ENCODE peak calls at places on chromosomes 12 and 14, in six cellular contexts. W, F, B, M, X and H are unnamed samples.
A peak's percentile ranks its signal among the peaks of the same experiment; 100 is the strongest.

GRCh38 chr12:58757422-58757821 is 162.9 kb downstream of the LRIG3 start:
- DNase-seq in W (no peak), F (no peak), B (no peak), M (no peak), X (no peak), H (no peak)

GRCh38 chr12:52258335-52258901 is 16.0 kb upstream of the KRT86 start:
- DNase-seq in W (no peak), F (peak; percentile 84), B (peak; percentile 50), M (peak; percentile 61), X (no peak), H (no peak)

GRCh38 chr14:36973806-36974442 is 198.5 kb downstream of the SLC25A21 start:
- DNase-seq in W (no peak), F (no peak), B (no peak), M (no peak), X (no peak), H (no peak)

GRCh38 chr12:26117321-26117720 is 7.5 kb downstream of the BHLHE41 start:
- DNase-seq in W (no peak), F (no peak), B (no peak), M (no peak), X (no peak), H (no peak)

GRCh38 chr12:43861015-43861846 is 25.4 kb downstream of the TMEM117 start:
- DNase-seq in W (no peak), F (no peak), B (no peak), M (no peak), X (no peak), H (no peak)

GRCh38 chr12:52280796-52281560 is 6.5 kb downstream of the KRT86 start:
- DNase-seq in W (peak; percentile 46), F (peak; percentile 92), B (peak; percentile 54), M (peak; percentile 92), X (no peak), H (no peak)

GRCh38 chr12:27530157-27530922 is 6.3 kb downstream of the PPFIBP1 start:
- DNase-seq in W (no peak), F (no peak), B (no peak), M (no peak), X (no peak), H (no peak)

GRCh38 chr12:130423136-130423535 is 85.4 kb downstream of the PIWIL1 start:
- DNase-seq in W (no peak), F (no peak), B (no peak), M (no peak), X (no peak), H (no peak)

DNA sequence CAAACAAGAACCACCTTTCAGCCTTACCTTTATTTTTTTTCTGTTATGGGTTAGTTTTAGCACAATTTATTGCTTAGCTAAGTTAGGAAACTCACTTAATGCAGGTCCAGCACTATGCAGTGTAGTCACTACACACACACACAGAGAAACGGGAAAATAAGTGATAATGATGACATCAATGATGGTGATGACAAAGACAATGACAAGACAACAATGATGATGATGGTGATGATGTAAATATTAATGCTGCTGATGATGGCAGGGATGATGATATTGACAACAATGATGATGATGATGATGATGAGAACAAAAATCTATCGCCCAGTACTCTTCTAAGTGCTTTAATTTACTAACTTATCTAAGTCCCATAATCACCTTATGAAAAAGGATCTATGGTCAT is 41.1 kb downstream of the WSCD2 start:
- DNase-seq in W (no peak), F (no peak), B (no peak), M (no peak), X (no peak), H (no peak)
- H3K4me1 ChIP-seq in W (no peaks in the 10 kb centered on the region), F (no peaks in the 10 kb centered on the region), B (no peaks in the 10 kb centered on the region), M (peaks cover 17% of the 10 kb centered on the region), X (no peaks in the 10 kb centered on the region), H (no peaks in the 10 kb centered on the region)

GRCh38 chr14:55104051-55104954 is 24.7 kb upstream of the LGALS3 start:
- DNase-seq in W (no peak), F (no peak), B (no peak), M (no peak), X (no peak), H (no peak)
- H3K4me3 ChIP-seq in W (no peak overlapping the region), F (no peak overlapping the region), B (no peak overlapping the region), M (no peak overlapping the region), X (no peak overlapping the region), H (no peak overlapping the region)

DNA sequence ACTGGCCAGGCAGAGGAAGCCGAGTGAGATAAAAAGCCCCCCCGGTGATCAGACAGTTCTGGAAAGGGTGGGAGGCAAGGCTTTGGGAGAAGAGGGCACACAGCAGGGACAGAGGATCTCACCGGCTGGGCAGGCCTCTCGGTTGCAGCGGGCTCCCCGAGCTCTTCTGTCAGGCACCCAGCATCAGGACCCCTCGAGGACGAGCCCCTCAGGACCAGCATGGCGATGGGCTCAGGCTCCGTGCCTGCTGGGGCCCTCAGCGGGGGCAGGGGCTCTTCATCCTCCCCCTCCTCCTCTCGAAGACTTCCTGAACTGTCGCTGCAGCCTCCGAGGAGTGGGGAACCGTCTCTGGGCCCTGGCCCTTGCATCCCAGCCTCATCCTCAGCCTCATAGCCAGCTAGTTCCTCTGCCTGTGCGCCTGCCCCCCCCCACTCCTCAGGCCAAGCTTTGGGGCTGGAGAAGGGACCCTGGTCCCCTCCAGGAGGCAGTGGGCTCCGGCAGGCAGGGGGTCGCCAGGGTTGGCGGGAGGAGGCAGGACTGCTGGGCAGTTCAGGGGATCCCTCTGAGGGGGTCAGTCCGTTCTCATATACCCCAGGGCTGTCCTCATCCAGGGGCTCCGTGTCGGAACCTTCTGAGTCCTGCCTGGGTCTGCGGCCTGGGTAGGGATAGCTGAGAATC is 3.4 kb upstream of the AP1G2 start:
- DNase-seq in W (peak; percentile 13), F (no peak), B (peak; percentile 4), M (no peak), X (no peak), H (no peak)
- H3K27ac ChIP-seq in W (no peak overlapping the region), F (no peak overlapping the region), B (no peak overlapping the region), M (no peak overlapping the region), X (no peak overlapping the region), H (no peak overlapping the region)

DNA sequence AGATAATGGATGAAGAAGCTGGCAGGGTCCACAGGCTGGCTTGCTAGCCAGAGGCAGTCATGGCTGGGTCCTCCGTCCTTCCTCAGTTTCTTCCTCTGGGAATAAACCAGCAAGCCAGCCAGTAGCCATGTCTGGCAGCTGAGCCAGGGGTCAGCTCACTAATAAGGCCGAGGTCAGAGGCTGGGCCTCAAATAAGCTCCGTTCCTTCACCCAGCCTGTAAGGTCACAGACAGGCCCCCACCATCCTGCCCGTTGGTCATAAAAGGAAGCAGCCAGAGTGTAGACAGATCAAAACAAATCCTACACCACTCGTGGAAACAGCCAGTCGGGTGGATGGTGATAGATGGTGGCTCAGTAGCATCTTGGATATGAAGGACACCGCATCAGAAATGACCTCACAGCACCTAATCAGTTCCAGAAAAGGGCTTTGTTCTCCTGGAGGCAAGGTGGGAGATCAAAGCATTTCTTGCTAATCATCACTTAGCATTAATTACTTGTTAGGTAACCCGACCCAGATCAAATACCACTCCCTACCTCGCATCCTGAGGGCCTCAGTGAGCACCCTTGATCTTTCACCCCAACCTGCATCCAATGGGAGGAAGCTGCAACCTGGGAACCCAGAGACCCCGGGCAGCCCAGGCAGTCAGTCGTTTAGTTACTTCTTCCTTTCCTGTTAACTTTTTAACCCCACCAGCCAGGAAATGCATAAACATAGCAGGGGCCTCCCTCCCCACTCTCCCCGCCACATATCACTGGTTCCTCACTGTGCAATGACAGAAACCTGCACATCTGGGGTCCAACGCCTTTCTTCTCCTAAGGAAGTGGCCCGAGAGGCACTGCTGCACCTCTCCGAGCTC is 90.2 kb downstream of the KDM2B start:
- DNase-seq in W (no peak), F (no peak), B (no peak), M (no peak), X (no peak), H (no peak)
- H3K4me1 ChIP-seq in W (no peaks in the 10 kb centered on the region), F (no peaks in the 10 kb centered on the region), B (no peaks in the 10 kb centered on the region), M (no peaks in the 10 kb centered on the region), X (no peaks in the 10 kb centered on the region), H (peaks cover 16% of the 10 kb centered on the region)